ENCODE peak calls at places on chromosomes 12 and 14, in four cellular contexts. J is stimulated activated CD4-positive, alpha-beta T cell treated with anti-CD3 and anti-CD28 coated beads, Interleukin-15, amount 100 ng/mL, for 24 hours; W is fibroblast of pulmonary artery; Z is activated effector memory CD4-positive, alpha-beta T cell treated with Interleukin-2 at 50 U/mL for 16 hours. C is an unnamed sample.

GRCh38 chr12:102548543-102548942 is 68.2 kb upstream of the IGF1 start:
- DNase-seq in J (no peak), Z (no peak), W (no peak), C (no peak)

GRCh38 chr14:100730530-100730929 is 3.8 kb downstream of the DLK1 start:
- DNase-seq in Z (no peak), W (no peak), J (no peak), C (no peak)

GRCh38 chr12:47412837-47413236 is 293.0 kb downstream of the RPAP3 start:
- DNase-seq in Z (no peak), W (no peak), J (no peak), C (no peak)

GRCh38 chr12:26292596-26292995 is 97.2 kb downstream of the SSPN start:
- DNase-seq in J (no peak), Z (no peak), W (no peak), C (no peak)

GRCh38 chr14:20418501-20418909 is 5.2 kb upstream of the TEP1 start:
- DNase-seq in Z (no peak), J (no peak), W (no peak), C (no peak)

GRCh38 chr12:89140580-89141236 is 211.6 kb downstream of the DUSP6 start:
- DNase-seq in Z (no peak), W (peak), J (no peak), C (no peak)

GRCh38 chr14:70595443-70596185 is 4.8 kb downstream of the MED6 start:
- DNase-seq in J (no peak), Z (no peak), W (no peak), C (no peak)

GRCh38 chr12:40515041-40515825 is 177.0 kb upstream of the CNTN1 start:
- DNase-seq in J (no peak), W (peak), Z (no peak), C (no peak)

GRCh38 chr14:71439247-71439646 is 493.0 kb upstream of the RGS6 start:
- DNase-seq in W (no peak), Z (no peak), J (no peak), C (no peak)

GRCh38 chr12:27013606-27014084 is 539 bp downstream of the TM7SF3 start:
- DNase-seq in Z (no peak), W (peak), J (no peak), C (no peak)

GRCh38 chr14:69318241-69318640 is 58.3 kb downstream of the GALNT16 start:
- DNase-seq in Z (no peak), W (no peak), J (no peak), C (no peak)

GRCh38 chr14:63394856-63395255 is 76.1 kb upstream of the GPHB5 start:
- DNase-seq in W (no peak), Z (no peak), J (no peak), C (no peak)

GRCh38 chr12:105721915-105722314 is 391.4 kb downstream of the C12orf75 start:
- DNase-seq in W (no peak), Z (no peak), J (no peak), C (no peak)

GRCh38 chr12:51678086-51678724 is 87.2 kb downstream of the SCN8A start:
- DNase-seq in Z (no peak), W (peak), J (peak), C (peak)

GRCh38 chr12:120677765-120678473 is 9.0 kb upstream of the MLEC start:
- DNase-seq in W (peak), J (peak), Z (no peak), C (no peak)

GRCh38 chr12:124745468-124745890 is 118.2 kb downstream of the SCARB1 start:
- DNase-seq in Z (no peak), W (no peak), J (no peak), C (no peak)

GRCh38 chr12:111756681-111757080 is 10.1 kb upstream of the ALDH2 start:
- DNase-seq in Z (no peak), J (no peak), W (no peak), C (no peak)

GRCh38 chr12:43332977-43333649 is 218.9 kb downstream of the ADAMTS20 start:
- DNase-seq in J (no peak), Z (no peak), W (peak), C (no peak)

GRCh38 chr14:76720382-76720813 is 40.9 kb upstream of the VASH1 start:
- DNase-seq in J (no peak), Z (no peak), W (peak), C (no peak)

GRCh38 chr14:77986808-77987207 is 183.4 kb upstream of the NRXN3 start:
- DNase-seq in J (no peak), Z (no peak), W (no peak), C (no peak)

GRCh38 chr14:36284971-36285595 is 35.4 kb downstream of the MBIP start:
- DNase-seq in Z (no peak), J (no peak), W (no peak), C (no peak)

GRCh38 chr12:98587084-98587483 is 6.4 kb upstream of the SLC25A3 start:
- DNase-seq in Z (no peak), J (no peak), W (no peak), C (no peak)

GRCh38 chr14:65403231-65403630 is 9.3 kb upstream of the FUT8 start:
- DNase-seq in W (peak), J (no peak), Z (no peak), C (no peak)

GRCh38 chr14:96797943-96798349 is 764 bp downstream of the VRK1 start:
- DNase-seq in J (no peak), Z (no peak), W (no peak), C (no peak)

GRCh38 chr12:30200864-30201263 is 417.1 kb upstream of the TMTC1 start:
- DNase-seq in W (peak), J (no peak), Z (no peak), C (no peak)

GRCh38 chr12:123064356-123064755 is 83.9 kb downstream of the ARL6IP4 start:
- DNase-seq in Z (no peak), W (no peak), J (no peak), C (no peak)

GRCh38 chr14:36054353-36055051 is 122.0 kb downstream of the PTCSC3 start:
- DNase-seq in W (no peak), J (no peak), Z (no peak), C (no peak)

GRCh38 chr14:69204753-69205152 is 13.5 kb downstream of the EXD2 start:
- DNase-seq in J (no peak), W (no peak), Z (no peak), C (no peak)

GRCh38 chr12:56931474-56931978 is 2.7 kb downstream of the SDR9C7 start:
- DNase-seq in J (peak), Z (no peak), W (peak), C (no peak)

C was measured in T-cell.